ENCODE peak calls at places on chromosomes 13 and 19, in nine cellular contexts. F, I, T, N, W, Z, M, V and G are unnamed samples. For H3K4me1 and H3K9me3, the result is how much of the 10 kb centered on the place peaks cover.

GRCh38 chr13:30908416-30908980 is 2.4 kb downstream of the MEDAG start:
- DNase-seq in T (no peak), M (peak), Z (no peak), I (no peak), N (no peak), W (peak), V (no peak), F (no peak), G (peak)

GRCh38 chr19:47075179-47075811 is 26.9 kb upstream of the TMEM160 start:
- DNase-seq in W (no peak), V (no peak), Z (peak), N (no peak), F (no peak), I (no peak), M (no peak), T (no peak), G (peak)

GRCh38 chr13:99389520-99390304 is 82.5 kb upstream of the GPR183 start:
- DNase-seq in V (no peak), F (no peak), W (no peak), T (no peak), N (no peak), I (no peak), M (no peak), Z (no peak), G (no peak)

GRCh38 chr13:24683833-24684599 is 3.8 kb downstream of the ATP12A start:
- DNase-seq in M (peak), F (peak), Z (peak), T (peak), N (peak), V (peak), I (peak), W (peak), G (peak)

GRCh38 chr19:40335101-40335500 is 13.1 kb downstream of the C19orf47 start:
- DNase-seq in Z (no peak), I (no peak), N (no peak), W (no peak), M (no peak), F (no peak), T (no peak), V (no peak), G (no peak)

GRCh38 chr19:18089726-18090125 is 3.0 kb upstream of the IL12RB1 start:
- DNase-seq in N (no peak), F (no peak), V (no peak), M (no peak), Z (no peak), T (no peak), I (no peak), W (no peak), G (no peak)

GRCh38 chr19:38194061-38194701 is 29.8 kb downstream of the DPF1 start:
- DNase-seq in T (no peak), W (no peak), M (no peak), N (no peak), Z (no peak), I (no peak), F (no peak), V (no peak), G (no peak)

GRCh38 chr19:18558595-18558994 is 925 bp downstream of the KXD1 start:
- DNase-seq in Z (no peak), N (no peak), W (no peak), M (no peak), I (no peak), F (no peak), V (no peak), T (no peak), G (peak)

GRCh38 chr19:45153339-45154063 is 7.3 kb downstream of the NKPD1 start:
- DNase-seq in I (peak), V (no peak), M (peak), T (no peak), F (peak), Z (no peak), N (no peak), W (no peak), G (peak)

GRCh38 chr19:43984687-43985000 is 656 bp downstream of the ZNF155 start:
- DNase-seq in N (no peak), Z (peak), F (no peak), M (peak), I (no peak), W (peak), V (no peak), T (no peak), G (peak)
- H3K27ac ChIP-seq in N (no peak), Z (peak), F (no peak), M (peak), I (peak), W (peak), V (no peak), T (peak), G (no peak)

DNA sequence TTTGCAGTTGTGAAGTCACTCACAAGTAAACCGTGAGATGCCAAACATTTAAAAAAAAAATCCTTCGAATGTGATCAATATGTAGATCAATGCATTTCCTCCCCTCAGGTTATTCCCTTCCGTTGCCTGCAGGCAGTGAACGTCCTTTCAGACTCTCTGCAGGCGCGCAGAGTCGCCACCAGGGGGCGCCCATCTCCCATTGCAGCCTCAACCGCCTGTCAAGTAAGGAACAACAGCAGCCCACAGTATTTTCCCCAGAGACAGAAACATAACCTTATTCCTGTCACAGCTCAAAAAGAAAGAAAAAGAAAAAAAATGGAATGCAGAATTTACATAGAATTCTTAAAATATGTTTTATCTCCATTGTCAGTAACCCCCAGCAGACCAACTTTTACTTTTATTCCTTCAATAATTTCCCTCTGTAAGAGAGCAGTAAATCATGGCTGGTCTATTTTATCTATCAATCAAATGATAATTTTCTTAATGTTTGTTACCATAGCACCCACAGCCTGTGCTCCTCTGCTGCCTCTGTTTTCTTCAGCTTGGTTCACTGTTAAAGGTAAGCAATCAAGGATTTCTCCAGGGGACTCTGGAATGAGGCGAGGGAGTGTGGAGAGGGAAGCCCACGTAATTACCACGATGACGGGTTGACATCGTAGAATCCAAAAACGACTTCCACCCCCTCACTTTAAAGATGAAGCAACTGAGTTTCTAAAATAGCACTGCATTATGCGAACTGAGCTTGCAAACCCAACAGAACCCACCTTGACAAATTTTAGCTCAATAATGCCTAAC is 637.6 kb upstream of the ARGLU1 start:
- DNase-seq in F (peak), T (peak), M (peak), W (peak), V (peak), I (peak), Z (peak), N (peak), G (peak)
- H3K4me1 ChIP-seq in F (under half), T (under half), M (under half), W (under half), V (under half), I (under half), Z (under half), N (under half), G (under half)

GRCh38 chr19:23437901-23438300 is 42.6 kb upstream of the ZNF91 start:
- DNase-seq in V (no peak), W (no peak), F (no peak), I (no peak), M (no peak), T (no peak), N (no peak), Z (no peak), G (no peak)

GRCh38 chr19:23440791-23441190 is 45.5 kb upstream of the ZNF91 start:
- DNase-seq in M (no peak), F (no peak), Z (no peak), T (no peak), W (no peak), N (no peak), V (no peak), I (no peak), G (no peak)

GRCh38 chr19:23440207-23440606 is 44.9 kb upstream of the ZNF91 start:
- DNase-seq in I (no peak), W (no peak), M (no peak), Z (no peak), F (no peak), V (no peak), T (no peak), N (no peak), G (no peak)

GRCh38 chr19:23436944-23437343 is 41.7 kb upstream of the ZNF91 start:
- DNase-seq in W (no peak), N (no peak), I (no peak), Z (no peak), T (no peak), M (no peak), F (no peak), V (no peak), G (no peak)

DNA sequence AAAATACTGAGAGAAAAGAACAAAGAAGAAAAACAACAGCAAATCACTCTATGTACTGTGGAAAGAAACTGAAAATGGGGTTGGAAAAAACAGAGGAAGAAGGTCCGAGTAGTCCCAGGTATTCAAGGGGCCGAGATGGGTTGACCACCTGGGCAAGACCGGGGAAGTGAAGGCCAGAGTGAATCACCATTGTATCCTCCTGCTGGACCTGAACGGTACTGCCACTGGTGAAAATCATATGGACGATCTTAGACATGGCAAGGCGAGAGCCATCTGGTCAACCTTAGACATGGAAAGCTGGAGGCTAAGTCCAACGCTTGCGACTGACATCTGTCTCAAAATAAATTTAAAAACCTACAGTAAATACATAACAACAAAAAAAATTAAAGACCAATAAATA is 44.4 kb upstream of the ZNF91 start:
- DNase-seq in T (no peak), F (no peak), W (no peak), I (no peak), M (no peak), N (no peak), V (no peak), Z (no peak), G (no peak)
- H3K9me3 ChIP-seq in T (under half), F (half or more), W (under half), I (under half), M (under half), N (under half), V (under half), Z (under half), G (under half)

DNA sequence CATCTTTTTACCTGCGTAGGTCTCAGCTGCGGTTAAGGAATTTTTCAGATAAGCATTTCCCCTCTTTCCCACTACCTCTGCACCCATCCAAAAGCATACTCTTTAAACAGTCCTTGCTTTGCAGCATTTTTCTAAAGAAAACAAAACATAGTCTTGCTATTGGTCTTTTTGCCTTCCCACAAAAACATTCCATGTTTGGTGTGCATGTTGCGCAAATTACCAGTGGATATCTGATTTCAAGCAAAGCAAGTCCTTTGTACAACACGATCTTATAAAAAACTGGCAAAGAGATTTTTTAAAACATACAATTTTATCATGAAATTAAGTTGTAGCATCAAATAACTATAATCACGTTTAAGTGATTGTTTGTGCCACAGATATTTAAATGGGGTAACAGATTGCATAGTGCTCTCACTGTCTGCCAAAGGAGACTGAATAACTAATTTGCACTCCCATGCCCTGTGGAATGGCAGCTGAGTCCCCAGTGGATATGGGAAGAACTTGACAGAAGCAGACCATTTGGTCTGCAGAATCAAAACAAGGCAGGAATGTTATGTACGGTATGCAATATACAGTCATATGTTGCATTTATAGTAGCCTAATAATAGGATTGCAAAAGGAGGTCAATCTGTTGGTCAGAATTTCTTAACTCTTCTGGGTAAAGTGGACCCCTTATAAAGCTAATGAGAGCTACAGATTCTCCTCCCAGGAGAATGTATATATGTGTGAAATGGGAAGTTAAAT is 285.7 kb downstream of the TBC1D4 start:
- DNase-seq in W (no peak), M (no peak), V (no peak), Z (no peak), T (no peak), I (no peak), N (no peak), F (peak), G (no peak)
- H3K27ac ChIP-seq in W (peak), M (peak), V (no peak), Z (no peak), T (no peak), I (no peak), N (no peak), F (peak), G (no peak)

GRCh38 chr13:109955598-109955997 is 169.2 kb upstream of the IRS2 start:
- DNase-seq in I (no peak), N (no peak), M (no peak), Z (no peak), T (no peak), F (peak), W (no peak), V (no peak), G (no peak)

GRCh38 chr13:109963384-109963783 is 177.0 kb upstream of the IRS2 start:
- DNase-seq in W (no peak), I (no peak), N (no peak), F (no peak), T (no peak), V (no peak), Z (no peak), M (no peak), G (no peak)

GRCh38 chr13:109954441-109954840 is 168.1 kb upstream of the IRS2 start:
- DNase-seq in T (no peak), W (no peak), M (no peak), N (no peak), V (no peak), I (no peak), Z (no peak), F (no peak), G (no peak)

GRCh38 chr13:109959903-109960302 is 173.5 kb upstream of the IRS2 start:
- DNase-seq in T (no peak), W (no peak), Z (no peak), F (no peak), V (no peak), M (no peak), I (no peak), N (no peak), G (no peak)

DNA sequence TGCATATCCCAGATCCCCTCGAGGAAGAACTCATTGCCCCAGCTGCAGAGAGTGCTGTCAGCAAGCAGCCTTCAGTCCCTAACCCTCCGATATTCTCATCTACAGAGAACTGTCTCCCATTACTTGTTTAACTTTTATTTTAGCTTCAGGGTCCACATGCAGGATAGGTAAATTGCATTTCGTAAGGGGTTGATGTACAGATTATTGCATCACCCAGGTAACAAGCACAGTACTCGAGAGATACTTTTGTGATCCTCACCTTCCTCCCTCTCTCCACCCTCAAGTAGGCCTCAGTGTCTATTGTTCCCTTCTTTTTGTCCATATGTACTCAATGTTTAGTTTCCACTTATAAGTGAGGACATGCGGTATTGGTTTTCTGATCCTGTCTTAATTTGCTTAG is 171.5 kb upstream of the IRS2 start:
- DNase-seq in I (no peak), N (no peak), T (no peak), M (no peak), F (no peak), V (no peak), W (no peak), Z (no peak), G (no peak)
- H3K4me1 ChIP-seq in I (under half), N (under half), T (under half), M (under half), F (under half), V (under half), W (under half), Z (under half), G (under half)

GRCh38 chr19:42207767-42208259 is 9.7 kb downstream of the DEDD2 start:
- DNase-seq in T (no peak), N (no peak), M (no peak), F (peak), Z (peak), W (no peak), V (no peak), I (no peak), G (no peak)

GRCh38 chr19:42208612-42209011 is 8.9 kb downstream of the DEDD2 start:
- DNase-seq in I (peak), M (no peak), Z (no peak), W (no peak), V (no peak), T (no peak), F (no peak), N (no peak), G (no peak)

GRCh38 chr19:42204684-42205083 is 12.8 kb downstream of the DEDD2 start:
- DNase-seq in I (no peak), W (no peak), F (no peak), T (no peak), Z (no peak), N (no peak), M (no peak), V (no peak), G (no peak)

GRCh38 chr19:42203700-42204099 is 13.8 kb downstream of the DEDD2 start:
- DNase-seq in F (no peak), Z (no peak), I (no peak), W (no peak), M (no peak), T (no peak), V (no peak), N (no peak), G (no peak)

DNA sequence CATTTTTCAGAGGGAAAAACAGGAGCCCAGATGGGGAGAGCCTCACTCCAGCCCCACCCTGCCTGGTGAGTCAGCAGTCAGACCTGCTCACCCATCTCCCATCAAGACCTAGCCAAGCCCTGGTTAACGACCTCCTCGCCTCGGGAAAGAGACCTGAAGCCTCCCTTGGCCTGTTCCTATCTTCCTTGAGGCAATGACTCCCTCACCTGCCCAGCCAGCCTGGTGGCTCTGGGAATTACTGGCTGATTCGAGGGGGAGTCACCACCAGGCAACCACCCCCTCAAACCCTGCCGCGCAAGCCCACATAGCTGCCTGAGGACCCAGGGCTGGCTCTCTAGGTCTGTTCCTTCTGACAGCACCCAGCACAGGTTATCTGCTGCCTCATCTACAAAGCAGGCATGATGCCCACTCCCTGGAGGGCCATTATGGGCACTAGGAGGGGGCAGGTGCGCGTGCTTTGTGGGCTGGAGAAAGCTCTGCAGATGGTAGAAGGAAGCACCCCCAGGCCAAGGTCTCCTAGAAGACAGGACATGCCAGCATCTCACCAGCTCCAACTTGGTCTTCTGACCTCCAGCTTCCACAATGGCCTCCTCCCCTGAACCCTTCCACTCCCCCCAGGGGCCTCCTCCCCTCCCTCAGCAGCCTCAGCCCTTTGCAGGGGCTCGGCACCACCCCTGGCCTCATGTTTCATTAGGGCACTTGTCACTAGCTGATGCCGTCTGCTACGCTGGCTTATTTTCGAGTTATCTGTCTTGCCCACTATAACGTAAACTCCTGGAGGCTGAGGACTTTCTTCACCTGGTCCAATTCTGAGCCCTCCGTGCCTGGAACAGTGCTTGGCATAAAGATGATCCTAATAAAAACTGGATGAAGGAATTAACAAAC is 10.4 kb downstream of the DEDD2 start:
- DNase-seq in V (no peak), T (no peak), Z (no peak), I (no peak), W (no peak), F (peak), M (no peak), N (no peak), G (no peak)
- H3K9me3 ChIP-seq in V (under half), T (under half), Z (under half), I (under half), W (under half), F (under half), M (under half), N (under half), G (under half)